ENCODE peak calls at places on chromosomes 12 and 14, in ten cellular contexts. O is CD8-positive, alpha-beta T cell; Z is HT-29; W is NCI-H345; E is A673; M is Peyer's patch; X is GM12891; G is A549; P is activated T-helper 1 cell treated with anti-CD3 and anti-CD28 coated beads, Interleukin-2, amount 50 U/mL, for 16 hours; U is type B pancreatic cell. A is an unnamed sample.
A peak's percentile ranks its signal among the peaks of the same experiment; 100 is the strongest.

GRCh38 chr14:102525213-102526143 is 15.9 kb upstream of the ANKRD9 start:
- DNase-seq in O (peak; percentile 23), Z (peak; percentile 55), W (peak; percentile 65), E (peak; percentile 93), M (peak; percentile 51), X (no peak), G (no peak), P (no peak), U (no peak), A (peak; percentile 39)

GRCh38 chr12:27525373-27525772 is 1.4 kb downstream of the PPFIBP1 start:
- DNase-seq in O (no peak), Z (peak; percentile 45), W (no peak), E (no peak), M (no peak), X (no peak), G (peak; percentile 44), P (no peak), U (no peak), A (peak; percentile 72)

GRCh38 chr12:103800252-103800771 is 40.7 kb downstream of the NT5DC3 start:
- DNase-seq in O (no peak), Z (peak; percentile 63), W (peak; percentile 82), E (peak; percentile 84), M (peak; percentile 68), X (no peak), G (no peak), P (no peak), U (no peak), A (peak; percentile 41)

GRCh38 chr14:22339277-22339676 is 249.7 kb downstream of the DAD1 start:
- DNase-seq in O (no peak), Z (no peak), W (no peak), E (peak; percentile 11), M (peak; percentile 48), X (no peak), G (no peak), P (no peak), U (no peak), A (no peak)

GRCh38 chr12:49187184-49187583 is 1.7 kb downstream of the TUBA1A start:
- DNase-seq in O (no peak), Z (no peak), W (peak; percentile 13), E (peak; percentile 52), M (no peak), X (no peak), G (no peak), P (no peak), U (peak; percentile 65), A (peak; percentile 66)

GRCh38 chr12:530308-530707 is 70.6 kb downstream of the B4GALNT3 start:
- DNase-seq in O (no peak), Z (peak; percentile 41), W (no peak), E (peak; percentile 94), M (no peak), X (no peak), G (no peak), P (no peak), U (no peak), A (peak; percentile 50)

GRCh38 chr14:95294834-95295599 is 24.7 kb downstream of the CLMN start:
- DNase-seq in O (no peak), Z (peak; percentile 64), W (peak; percentile 60), E (peak; percentile 29), M (no peak), X (no peak), G (no peak), P (no peak), U (no peak), A (no peak)

GRCh38 chr12:56695327-56696101 is 7.4 kb upstream of the PTGES3 start:
- DNase-seq in O (no peak), Z (no peak), W (no peak), E (no peak), M (peak; percentile 1), X (no peak), G (no peak), P (no peak), U (no peak), A (no peak)

A was measured in AG20443.